ENCODE peak calls at places on chromosome 21, in five cellular contexts. G, H, U, O and P are unnamed samples.
A peak's percentile ranks its signal among the peaks of the same experiment; 100 is the strongest.

GRCh38 chr21:36321325-36322082 is 1.5 kb downstream of the MORC3 start:
- DNase-seq in G (peak; percentile 23), H (peak; percentile 9), U (peak; percentile 22), O (peak; percentile 45), P (no peak)

GRCh38 chr21:41755934-41756773 is 10.7 kb downstream of the RIPK4 start:
- DNase-seq in G (no peak), H (no peak), U (no peak), O (no peak), P (no peak)

GRCh38 chr21:38679531-38679930 is 126.2 kb upstream of the ETS2 start:
- DNase-seq in G (no peak), H (no peak), U (no peak), O (peak; percentile 86), P (no peak)

GRCh38 chr21:36757246-36757645 is 58.3 kb downstream of the SIM2 start:
- DNase-seq in G (no peak), H (no peak), U (no peak), O (no peak), P (no peak)

GRCh38 chr21:28975401-28975800 is 17.3 kb downstream of the LTN1 start:
- DNase-seq in G (no peak), H (no peak), U (no peak), O (peak; percentile 94), P (no peak)

GRCh38 chr21:22288885-22289509 is 1290.8 kb downstream of the NCAM2 start:
- DNase-seq in G (no peak), H (no peak), U (no peak), O (no peak), P (no peak)

GRCh38 chr21:31872452-31873274 is at the start of gene HUNK:
- DNase-seq in G (peak; percentile 77), H (peak; percentile 73), U (peak; percentile 71), O (peak; percentile 38), P (peak; percentile 88)

GRCh38 chr21:37075214-37075770 is 2.2 kb downstream of the TTC3 start:
- DNase-seq in G (no peak), H (no peak), U (no peak), O (no peak), P (no peak)

GRCh38 chr21:31204801-31205200 is 139.3 kb downstream of the TIAM1 start:
- DNase-seq in G (peak; percentile 5), H (no peak), U (no peak), O (no peak), P (no peak)

GRCh38 chr21:31265293-31265692 is 78.8 kb downstream of the TIAM1 start:
- DNase-seq in G (no peak), H (no peak), U (no peak), O (no peak), P (no peak)

GRCh38 chr21:41836166-41837015 is 42.8 kb downstream of the PRDM15 start:
- DNase-seq in G (no peak), H (no peak), U (peak; percentile 69), O (no peak), P (no peak)

GRCh38 chr21:38766987-38767722 is 38.6 kb upstream of the ETS2 start:
- DNase-seq in G (no peak), H (no peak), U (peak; percentile 89), O (peak; percentile 51), P (no peak)

GRCh38 chr21:33644383-33645074 is 2.2 kb downstream of the ITSN1 start:
- DNase-seq in G (no peak), H (no peak), U (no peak), O (peak; percentile 53), P (no peak)

GRCh38 chr21:38165466-38166213 is 91.2 kb upstream of the KCNJ15 start:
- DNase-seq in G (no peak), H (no peak), U (no peak), O (peak; percentile 17), P (no peak)

GRCh38 chr21:25997788-25998611 is 172.6 kb downstream of the APP start:
- DNase-seq in G (peak; percentile 18), H (peak; percentile 65), U (no peak), O (no peak), P (no peak)

GRCh38 chr21:41802684-41803083 is 35.8 kb upstream of the RIPK4 start:
- DNase-seq in G (no peak), H (no peak), U (no peak), O (no peak), P (no peak)

GRCh38 chr21:16070207-16070651 is 340.4 kb downstream of the USP25 start:
- DNase-seq in G (peak; percentile 5), H (no peak), U (no peak), O (no peak), P (no peak)

GRCh38 chr21:36260030-36260787 is 59.8 kb upstream of the MORC3 start:
- DNase-seq in G (peak; percentile 52), H (peak; percentile 5), U (no peak), O (peak; percentile 81), P (no peak)

GRCh38 chr21:21439761-21440160 is 441.6 kb downstream of the NCAM2 start:
- DNase-seq in G (no peak), H (no peak), U (no peak), O (no peak), P (no peak)

GRCh38 chr21:31731802-31732537 is at the start of gene SCAF4:
- DNase-seq in G (peak; percentile 96), H (peak; percentile 88), U (peak; percentile 98), O (peak; percentile 91), P (peak; percentile 91)

GRCh38 chr21:32515869-32516268 is 69.5 kb downstream of the TCP10L start:
- DNase-seq in G (no peak), H (no peak), U (no peak), O (no peak), P (no peak)

GRCh38 chr21:28521932-28522826 is 470.5 kb downstream of the LTN1 start:
- DNase-seq in G (peak; percentile 49), H (no peak), U (no peak), O (peak; percentile 13), P (no peak)

GRCh38 chr21:40658237-40658636 is 188.7 kb downstream of the DSCAM start:
- DNase-seq in G (no peak), H (no peak), U (no peak), O (no peak), P (no peak)

GRCh38 chr21:41345934-41346685 is 15.7 kb upstream of the MX2 start:
- DNase-seq in G (no peak), H (no peak), U (no peak), O (no peak), P (no peak)

GRCh38 chr21:24147674-24148073 is 1459.6 kb downstream of the MRPL39 start:
- DNase-seq in G (no peak), H (no peak), U (no peak), O (no peak), P (no peak)

GRCh38 chr21:30434033-30434631 is 4.1 kb downstream of the KRTAP13-4 start:
- DNase-seq in G (peak; percentile 53), H (peak; percentile 11), U (no peak), O (no peak), P (no peak)

GRCh38 chr21:23522750-23523149 is 2084.5 kb downstream of the MRPL39 start:
- DNase-seq in G (peak; percentile 51), H (no peak), U (no peak), O (no peak), P (no peak)

GRCh38 chr21:28856588-28857250 is 136.0 kb downstream of the LTN1 start:
- DNase-seq in G (peak; percentile 10), H (peak; percentile 1), U (no peak), O (no peak), P (no peak)

GRCh38 chr21:40730051-40730760 is 116.8 kb downstream of the DSCAM start:
- DNase-seq in G (no peak), H (no peak), U (no peak), O (no peak), P (no peak)

GRCh38 chr21:43921602-43921978 is 56.6 kb downstream of the AGPAT3 start:
- DNase-seq in G (no peak), H (no peak), U (no peak), O (no peak), P (no peak)

GRCh38 chr21:20728691-20729090 is 269.5 kb upstream of the NCAM2 start:
- DNase-seq in G (peak; percentile 40), H (no peak), U (no peak), O (no peak), P (no peak)

GRCh38 chr21:35223480-35224156 is 174.5 kb upstream of the RUNX1 start:
- DNase-seq in G (no peak), H (no peak), U (no peak), O (no peak), P (no peak)
- H3K4me3 ChIP-seq in G (no peak overlapping the region), H (no peak overlapping the region), U (no peak overlapping the region), O (no peak overlapping the region), P (no peak overlapping the region)

DNA sequence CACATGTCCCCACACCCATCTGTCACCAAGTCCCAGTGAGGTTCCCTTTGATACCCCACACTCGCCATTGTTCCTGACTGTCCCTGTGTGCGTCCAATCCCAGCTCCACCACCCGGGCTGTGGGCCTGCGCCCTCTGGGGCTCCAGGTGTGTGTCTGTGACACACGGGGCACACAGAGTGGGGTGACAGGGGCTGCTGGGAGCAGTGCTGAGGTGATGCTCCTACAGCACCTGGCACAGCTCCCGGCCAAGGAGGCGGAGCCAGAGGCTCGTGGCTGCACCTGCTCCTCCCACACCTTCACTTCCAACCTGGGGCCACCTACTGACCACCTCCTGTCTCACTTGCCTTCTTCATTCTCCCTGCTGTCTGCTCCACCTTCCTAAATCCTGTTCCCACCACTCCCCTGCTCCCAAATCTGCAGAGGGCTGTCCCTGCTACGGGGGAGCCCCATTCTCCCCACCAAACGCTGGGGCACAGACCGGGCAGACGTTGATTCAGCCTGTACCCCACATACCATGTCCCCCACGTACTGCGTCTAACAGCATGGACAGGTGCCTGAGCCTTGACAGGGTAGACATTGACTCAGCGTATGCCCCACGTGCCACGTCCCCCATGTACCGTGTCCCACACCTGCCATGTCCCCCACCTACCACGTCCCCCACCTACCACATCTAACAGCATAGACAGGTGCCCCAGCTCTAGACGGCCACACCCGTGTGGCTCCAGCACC is 16.4 kb downstream of the WDR4 start:
- DNase-seq in G (no peak), H (no peak), U (no peak), O (no peak), P (no peak)
- H3K36me3 ChIP-seq in G (peaks cover 8% of the 10 kb centered on the region), H (peaks cover 31% of the 10 kb centered on the region), U (peaks cover 97% of the 10 kb centered on the region), O (peaks cover 81% of the 10 kb centered on the region), P (peaks cover 49% of the 10 kb centered on the region)

DNA sequence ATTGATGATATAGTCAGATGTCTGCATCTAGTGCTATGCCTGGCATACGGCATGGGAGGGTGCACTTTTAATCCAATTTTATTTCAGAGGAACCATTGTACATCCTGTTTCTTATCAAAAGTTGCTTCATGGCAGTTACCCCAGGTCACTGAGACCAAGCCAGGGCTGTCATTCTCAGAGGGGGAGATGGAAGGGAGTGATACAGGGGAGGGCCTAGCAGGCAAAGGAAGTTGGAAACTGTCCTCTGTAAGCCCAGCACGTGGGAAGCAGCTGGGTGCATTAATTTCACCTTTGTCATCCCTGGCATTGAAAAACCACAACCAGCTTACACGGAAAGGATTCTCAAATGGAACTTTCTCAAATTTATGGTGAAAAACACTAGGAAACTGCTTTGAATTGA is 458.7 kb upstream of the ADAMTS5 start:
- DNase-seq in G (no peak), H (no peak), U (no peak), O (peak; percentile 70), P (no peak)
- H3K4me1 ChIP-seq in G (no peaks in the 10 kb centered on the region), H (peaks cover 2% of the 10 kb centered on the region), U (no peaks in the 10 kb centered on the region), O (peaks cover 3% of the 10 kb centered on the region), P (peaks cover 14% of the 10 kb centered on the region)

GRCh38 chr21:17458279-17458678 is 54.6 kb upstream of the CXADR start:
- DNase-seq in G (no peak), H (no peak), U (no peak), O (no peak), P (no peak)

GRCh38 chr21:17455451-17455850 is 57.4 kb upstream of the CXADR start:
- DNase-seq in G (no peak), H (no peak), U (no peak), O (no peak), P (no peak)

GRCh38 chr21:17455028-17455353 is 57.9 kb upstream of the CXADR start:
- DNase-seq in G (no peak), H (no peak), U (no peak), O (no peak), P (no peak)

GRCh38 chr21:17451364-17451869 is 61.4 kb upstream of the CXADR start:
- DNase-seq in G (no peak), H (no peak), U (no peak), O (peak; percentile 73), P (no peak)

GRCh38 chr21:17454315-17455027 is 58.4 kb upstream of the CXADR start:
- DNase-seq in G (peak; percentile 41), H (peak; percentile 90), U (no peak), O (peak; percentile 97), P (peak; percentile 74)
- H3K4me3 ChIP-seq in G (no peak overlapping the region), H (peak overlapping the region; percentile 48), U (no peak overlapping the region), O (no peak overlapping the region), P (no peak overlapping the region)